ENCODE peak calls at places on chromosomes 3 and 15, in seven cellular contexts. One of them, this sample, is unnamed.

GRCh38 chr15:48803877-48804276 is 7.0 kb downstream of the CEP152 start:
- DNase-seq in NCI-H2081: peak
- DNase-seq in stimulated activated CD8-positive, alpha-beta memory T cell treated with anti-CD3 and anti-CD28 coated beads, Interleukin-15, amount 100 ng/mL, for 24 hours: no peak
- DNase-seq in head of caudate nucleus: no peak
- DNase-seq in fibroblast of the conjunctiva: no peak
- DNase-seq in activated CD4-positive, alpha-beta T cell treated with anti-CD3 and anti-CD28 coated beads, Interleukin-2, amount 50 U/mL, for 1 hour: no peak
- DNase-seq in posterior cingulate gyrus: no peak
- DNase-seq in this sample: no peak

GRCh38 chr3:28134792-28135375 is 106.5 kb upstream of the CMC1 start:
- DNase-seq in NCI-H2081: no peak
- DNase-seq in stimulated activated CD8-positive, alpha-beta memory T cell treated with anti-CD3 and anti-CD28 coated beads, Interleukin-15, amount 100 ng/mL, for 24 hours: no peak
- DNase-seq in head of caudate nucleus: no peak
- DNase-seq in fibroblast of the conjunctiva: no peak
- DNase-seq in activated CD4-positive, alpha-beta T cell treated with anti-CD3 and anti-CD28 coated beads, Interleukin-2, amount 50 U/mL, for 1 hour: no peak
- DNase-seq in posterior cingulate gyrus: no peak
- DNase-seq in this sample: no peak

GRCh38 chr3:177367783-177368182 is 170.5 kb upstream of the TBL1XR1 start:
- DNase-seq in NCI-H2081: no peak
- DNase-seq in stimulated activated CD8-positive, alpha-beta memory T cell treated with anti-CD3 and anti-CD28 coated beads, Interleukin-15, amount 100 ng/mL, for 24 hours: no peak
- DNase-seq in head of caudate nucleus: no peak
- DNase-seq in fibroblast of the conjunctiva: no peak
- DNase-seq in activated CD4-positive, alpha-beta T cell treated with anti-CD3 and anti-CD28 coated beads, Interleukin-2, amount 50 U/mL, for 1 hour: no peak
- DNase-seq in posterior cingulate gyrus: no peak
- DNase-seq in this sample: no peak

GRCh38 chr3:94028093-94028837 is at the start of gene STX19:
- DNase-seq in NCI-H2081: peak
- DNase-seq in stimulated activated CD8-positive, alpha-beta memory T cell treated with anti-CD3 and anti-CD28 coated beads, Interleukin-15, amount 100 ng/mL, for 24 hours: no peak
- DNase-seq in head of caudate nucleus: no peak
- DNase-seq in fibroblast of the conjunctiva: no peak
- DNase-seq in activated CD4-positive, alpha-beta T cell treated with anti-CD3 and anti-CD28 coated beads, Interleukin-2, amount 50 U/mL, for 1 hour: no peak
- DNase-seq in posterior cingulate gyrus: no peak
- DNase-seq in this sample: no peak

GRCh38 chr15:76994971-76995945 is at the start of gene PSTPIP1:
- DNase-seq in NCI-H2081: peak
- DNase-seq in stimulated activated CD8-positive, alpha-beta memory T cell treated with anti-CD3 and anti-CD28 coated beads, Interleukin-15, amount 100 ng/mL, for 24 hours: no peak
- DNase-seq in head of caudate nucleus: peak
- DNase-seq in fibroblast of the conjunctiva: no peak
- DNase-seq in activated CD4-positive, alpha-beta T cell treated with anti-CD3 and anti-CD28 coated beads, Interleukin-2, amount 50 U/mL, for 1 hour: peak
- DNase-seq in posterior cingulate gyrus: no peak
- DNase-seq in this sample: peak

GRCh38 chr3:24220859-24221657 is 273.6 kb downstream of the THRB start:
- DNase-seq in NCI-H2081: no peak
- DNase-seq in stimulated activated CD8-positive, alpha-beta memory T cell treated with anti-CD3 and anti-CD28 coated beads, Interleukin-15, amount 100 ng/mL, for 24 hours: no peak
- DNase-seq in head of caudate nucleus: no peak
- DNase-seq in fibroblast of the conjunctiva: peak
- DNase-seq in activated CD4-positive, alpha-beta T cell treated with anti-CD3 and anti-CD28 coated beads, Interleukin-2, amount 50 U/mL, for 1 hour: no peak
- DNase-seq in posterior cingulate gyrus: no peak
- DNase-seq in this sample: no peak

GRCh38 chr15:29668120-29668602 is 154.1 kb downstream of the TJP1 start:
- DNase-seq in NCI-H2081: peak
- DNase-seq in stimulated activated CD8-positive, alpha-beta memory T cell treated with anti-CD3 and anti-CD28 coated beads, Interleukin-15, amount 100 ng/mL, for 24 hours: no peak
- DNase-seq in head of caudate nucleus: peak
- DNase-seq in fibroblast of the conjunctiva: peak
- DNase-seq in activated CD4-positive, alpha-beta T cell treated with anti-CD3 and anti-CD28 coated beads, Interleukin-2, amount 50 U/mL, for 1 hour: no peak
- DNase-seq in posterior cingulate gyrus: no peak
- DNase-seq in this sample: no peak

GRCh38 chr3:174439621-174440349 is 419.3 kb upstream of the NAALADL2 start:
- DNase-seq in NCI-H2081: peak
- DNase-seq in stimulated activated CD8-positive, alpha-beta memory T cell treated with anti-CD3 and anti-CD28 coated beads, Interleukin-15, amount 100 ng/mL, for 24 hours: no peak
- DNase-seq in head of caudate nucleus: peak
- DNase-seq in fibroblast of the conjunctiva: peak
- DNase-seq in activated CD4-positive, alpha-beta T cell treated with anti-CD3 and anti-CD28 coated beads, Interleukin-2, amount 50 U/mL, for 1 hour: no peak
- DNase-seq in posterior cingulate gyrus: no peak
- DNase-seq in this sample: no peak

GRCh38 chr3:98962951-98963350 is 61.5 kb upstream of the DCBLD2 start:
- DNase-seq in NCI-H2081: no peak
- DNase-seq in stimulated activated CD8-positive, alpha-beta memory T cell treated with anti-CD3 and anti-CD28 coated beads, Interleukin-15, amount 100 ng/mL, for 24 hours: no peak
- DNase-seq in head of caudate nucleus: no peak
- DNase-seq in fibroblast of the conjunctiva: no peak
- DNase-seq in activated CD4-positive, alpha-beta T cell treated with anti-CD3 and anti-CD28 coated beads, Interleukin-2, amount 50 U/mL, for 1 hour: no peak
- DNase-seq in posterior cingulate gyrus: no peak
- DNase-seq in this sample: no peak

GRCh38 chr3:42402394-42403100 is 7.9 kb downstream of the LYZL4 start:
- DNase-seq in NCI-H2081: no peak
- DNase-seq in stimulated activated CD8-positive, alpha-beta memory T cell treated with anti-CD3 and anti-CD28 coated beads, Interleukin-15, amount 100 ng/mL, for 24 hours: no peak
- DNase-seq in head of caudate nucleus: no peak
- DNase-seq in fibroblast of the conjunctiva: no peak
- DNase-seq in activated CD4-positive, alpha-beta T cell treated with anti-CD3 and anti-CD28 coated beads, Interleukin-2, amount 50 U/mL, for 1 hour: no peak
- DNase-seq in posterior cingulate gyrus: no peak
- DNase-seq in this sample: no peak

GRCh38 chr3:10353160-10353559 is 32.2 kb upstream of the SEC13 start:
- DNase-seq in NCI-H2081: no peak
- DNase-seq in stimulated activated CD8-positive, alpha-beta memory T cell treated with anti-CD3 and anti-CD28 coated beads, Interleukin-15, amount 100 ng/mL, for 24 hours: no peak
- DNase-seq in head of caudate nucleus: no peak
- DNase-seq in fibroblast of the conjunctiva: no peak
- DNase-seq in activated CD4-positive, alpha-beta T cell treated with anti-CD3 and anti-CD28 coated beads, Interleukin-2, amount 50 U/mL, for 1 hour: no peak
- DNase-seq in posterior cingulate gyrus: no peak
- DNase-seq in this sample: no peak

GRCh38 chr15:83356516-83357399 is 72.3 kb upstream of the BNC1 start:
- DNase-seq in NCI-H2081: no peak
- DNase-seq in stimulated activated CD8-positive, alpha-beta memory T cell treated with anti-CD3 and anti-CD28 coated beads, Interleukin-15, amount 100 ng/mL, for 24 hours: no peak
- DNase-seq in head of caudate nucleus: no peak
- DNase-seq in fibroblast of the conjunctiva: no peak
- DNase-seq in activated CD4-positive, alpha-beta T cell treated with anti-CD3 and anti-CD28 coated beads, Interleukin-2, amount 50 U/mL, for 1 hour: no peak
- DNase-seq in posterior cingulate gyrus: no peak
- DNase-seq in this sample: no peak

This sample was measured in activated gamma-delta T cell treated with Interleukin-2 at 50 U/mL for 16 hours.